ENCODE peak calls at places on chromosomes 16 and 17, in five cellular contexts. N is GM12878, G is keratinocyte, E is DND-41, A is mammary epithelial cell. J is an unnamed sample. For H3K27me3, the result is how much of the 10 kb centered on the place peaks cover.

GRCh38 chr17:14153374-14153773 is 83.3 kb downstream of the CDRT15 start:
- DNase-seq in A (no peak), N (no peak), E (no peak), G (no peak), J (no peak)

GRCh38 chr17:32143525-32143865 is 1.2 kb downstream of the RHOT1 start:
- DNase-seq in E (no peak), G (no peak), N (no peak), A (no peak), J (no peak)

GRCh38 chr17:82913304-82914043 is 73.7 kb upstream of the ZNF750 start:
- DNase-seq in A (no peak), G (no peak), N (no peak), E (no peak), J (no peak)

GRCh38 chr16:85385463-85386331 is 227.4 kb upstream of the GSE1 start:
- DNase-seq in G (no peak), A (no peak), N (no peak), E (no peak), J (no peak)

GRCh38 chr17:38735161-38735997 is 5.2 kb downstream of the CISD3 start:
- DNase-seq in E (peak), A (no peak), G (no peak), N (no peak), J (no peak)

GRCh38 chr16:59067207-59067606 is 333.1 kb upstream of the GOT2 start:
- DNase-seq in N (no peak), G (no peak), A (peak), E (no peak), J (no peak)

GRCh38 chr17:75778861-75779249 is 5.8 kb upstream of the UNK start:
- DNase-seq in E (no peak), N (no peak), A (no peak), G (no peak), J (no peak)

GRCh38 chr16:70735141-70735979 is 49.5 kb upstream of the MTSS2 start:
- DNase-seq in N (no peak), A (no peak), G (no peak), E (no peak), J (no peak)

GRCh38 chr17:50396261-50397110 is 837 bp downstream of the LRRC59 start:
- DNase-seq in E (peak), N (no peak), G (no peak), A (peak), J (peak)

GRCh38 chr16:75379911-75380847 is 53.1 kb downstream of the CFDP1 start:
- DNase-seq in N (peak), A (no peak), G (no peak), E (peak), J (no peak)

GRCh38 chr17:77425791-77426641 is 285.2 kb downstream of the SEC14L1 start:
- DNase-seq in A (peak), E (no peak), G (no peak), N (no peak), J (peak)

GRCh38 chr17:1143573-1143972 is 36.2 kb downstream of the ABR start:
- DNase-seq in G (no peak), A (no peak), E (no peak), N (no peak), J (no peak)

GRCh38 chr16:86676216-86676800 is 98.0 kb downstream of the FOXL1 start:
- DNase-seq in G (peak), N (no peak), A (peak), E (no peak), J (peak)

GRCh38 chr17:45246861-45247428 is 14.9 kb downstream of the SPATA32 start:
- DNase-seq in E (no peak), G (no peak), A (no peak), N (no peak), J (no peak)

GRCh38 chr16:72844225-72844920 is 203.6 kb downstream of the ZFHX3 start:
- DNase-seq in G (no peak), N (peak), A (no peak), E (peak), J (peak)

GRCh38 chr17:32596206-32596605 is 109.4 kb downstream of the CDK5R1 start:
- DNase-seq in N (no peak), G (no peak), A (no peak), E (no peak), J (no peak)

GRCh38 chr17:74325743-74326379 is at the start of gene KIF19:
- DNase-seq in G (no peak), N (no peak), A (no peak), E (no peak), J (no peak)

GRCh38 chr16:49590166-49590871 is 216.7 kb downstream of the C16orf78 start:
- DNase-seq in N (no peak), E (no peak), A (no peak), G (no peak), J (no peak)

GRCh38 chr16:5036228-5037156 is 2.8 kb upstream of the NAGPA start:
- DNase-seq in G (no peak), N (no peak), A (no peak), E (no peak), J (peak)

GRCh38 chr16:17106243-17106791 is 364.4 kb downstream of the XYLT1 start:
- DNase-seq in N (peak), G (no peak), E (no peak), A (no peak), J (no peak)

GRCh38 chr17:66727634-66728570 is 107.0 kb upstream of the CACNG5 start:
- DNase-seq in E (peak), N (no peak), G (no peak), A (peak), J (peak)

GRCh38 chr16:47726031-47726675 is 265.0 kb downstream of the PHKB start:
- DNase-seq in N (no peak), E (no peak), G (no peak), A (no peak), J (no peak)

GRCh38 chr17:29209073-29209472 is 28.9 kb upstream of the MYO18A start:
- DNase-seq in A (no peak), G (no peak), E (no peak), N (no peak), J (no peak)

GRCh38 chr17:42679492-42680330 is 1.9 kb downstream of the CCR10 start:
- DNase-seq in N (no peak), G (no peak), A (peak), E (peak), J (peak)

GRCh38 chr17:13202835-13203234 is 185.0 kb upstream of the ELAC2 start:
- DNase-seq in A (no peak), N (no peak), E (no peak), G (no peak), J (no peak)

GRCh38 chr17:57666198-57666870 is 78.8 kb downstream of the CCDC182 start:
- DNase-seq in G (no peak), E (no peak), A (no peak), N (no peak), J (no peak)

GRCh38 chr17:49890852-49891251 is 43.0 kb upstream of the TAC4 start:
- DNase-seq in N (no peak), G (no peak), E (no peak), A (no peak), J (no peak)

GRCh38 chr17:30981531-30982519 is 11.0 kb downstream of the RNF135 start:
- DNase-seq in N (no peak), G (no peak), E (no peak), A (peak), J (no peak)

GRCh38 chr16:12276631-12277030 is 300.1 kb downstream of the SNX29 start:
- DNase-seq in G (no peak), A (no peak), E (no peak), N (no peak), J (no peak)

GRCh38 chr16:81928975-81929374 is 82.3 kb downstream of the SDR42E1 start:
- DNase-seq in G (peak), N (no peak), E (no peak), A (peak), J (no peak)

GRCh38 chr17:12545877-12546513 is 119.7 kb upstream of the MYOCD start:
- DNase-seq in G (peak), A (no peak), E (peak), N (no peak), J (peak)

GRCh38 chr17:52740006-52740405 is 581.5 kb upstream of the CA10 start:
- DNase-seq in E (no peak), G (no peak), A (no peak), N (no peak), J (no peak)
- TF ChIP-seq EZH2 in E (no peak), G (no peak), A (no peak), N (no peak), J (no peak)

GRCh38 chr17:39769974-39770587 is 32.3 kb downstream of the GRB7 start:
- DNase-seq in E (peak), G (peak), N (peak), A (peak), J (peak)
- H3K27me3 ChIP-seq in E (under half), G (half or more), N (under half), A (half or more), J (under half)

DNA sequence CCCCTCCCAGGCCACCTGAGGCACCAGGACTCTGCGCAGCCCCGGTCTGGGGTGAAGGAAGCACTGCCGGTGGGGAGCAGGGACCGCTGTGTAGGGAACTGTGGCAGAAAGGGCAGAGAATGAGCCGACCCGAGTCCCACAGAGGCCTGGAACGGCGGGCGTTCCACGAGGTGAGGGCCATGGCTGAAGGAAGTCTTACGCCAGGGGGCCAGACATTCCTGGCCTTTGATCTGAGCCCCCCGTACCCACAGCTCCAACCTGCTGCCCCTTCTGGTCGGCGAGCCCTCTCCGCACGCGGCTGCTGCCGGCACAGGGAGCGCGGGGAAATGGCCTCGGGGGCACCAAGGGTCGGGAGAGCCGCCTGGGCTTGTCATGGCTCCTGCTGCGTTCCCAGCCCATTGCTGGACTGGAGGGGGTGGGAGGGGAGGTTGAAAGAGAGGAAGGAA is 1.4 kb upstream of the WNT3 start:
- DNase-seq in N (no peak), G (no peak), E (no peak), A (no peak), J (no peak)
- TF ChIP-seq EZH2 in N (no peak), G (no peak), E (no peak), A (no peak), J (no peak)

GRCh38 chr16:23824909-23825308 is 10.9 kb upstream of the PRKCB start:
- DNase-seq in A (no peak), G (no peak), N (no peak), E (no peak), J (no peak)

GRCh38 chr16:23821467-23821866 is 14.3 kb upstream of the PRKCB start:
- DNase-seq in A (no peak), N (no peak), E (no peak), G (no peak), J (no peak)

GRCh38 chr16:23823475-23824407 is 12.0 kb upstream of the PRKCB start:
- DNase-seq in G (no peak), A (no peak), E (no peak), N (no peak), J (no peak)

GRCh38 chr16:23826528-23827244 is 9.1 kb upstream of the PRKCB start:
- DNase-seq in G (no peak), A (no peak), N (peak), E (peak), J (no peak)

DNA sequence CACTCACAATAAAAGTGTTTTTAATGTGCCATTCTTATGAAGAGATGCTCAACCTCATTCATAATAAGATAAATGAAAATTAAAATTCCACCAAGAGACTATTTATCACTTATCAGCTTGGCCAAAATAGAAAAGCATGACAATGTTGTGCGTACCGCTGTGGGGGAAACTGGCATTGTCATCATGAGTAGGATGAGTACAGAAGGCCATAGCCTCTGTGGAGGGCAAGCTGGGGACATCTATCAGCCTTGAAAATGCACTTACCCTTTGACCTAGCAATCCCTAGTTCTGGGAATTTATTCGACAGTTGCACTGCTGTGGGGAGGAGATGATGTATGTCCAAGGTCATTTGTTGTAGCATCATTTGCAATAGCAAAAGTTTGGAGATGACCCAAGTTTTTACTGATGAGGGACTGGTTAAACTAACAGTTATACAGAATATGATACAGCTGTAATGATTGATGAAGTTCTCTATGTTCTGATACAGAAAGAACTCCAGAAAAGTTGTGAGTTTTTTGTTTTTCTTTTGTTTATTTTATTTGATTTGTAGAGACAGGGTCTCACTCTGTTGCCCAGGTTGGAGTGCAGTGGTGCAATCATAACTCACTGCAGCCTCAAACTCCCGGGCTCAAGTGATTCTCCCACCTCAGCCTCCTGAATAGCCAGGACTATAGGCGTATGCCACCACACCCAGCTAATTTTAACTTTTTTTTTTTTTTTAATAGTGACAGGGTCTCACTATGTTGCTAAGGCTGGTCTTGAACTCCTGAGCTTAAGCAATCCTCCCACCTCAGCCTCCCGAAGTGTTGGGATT is 13.7 kb upstream of the PRKCB start:
- DNase-seq in E (no peak), G (no peak), A (no peak), N (no peak), J (no peak)
- H3K27me3 ChIP-seq in E (under half), G (under half), A (under half), N (under half), J (under half)

DNA sequence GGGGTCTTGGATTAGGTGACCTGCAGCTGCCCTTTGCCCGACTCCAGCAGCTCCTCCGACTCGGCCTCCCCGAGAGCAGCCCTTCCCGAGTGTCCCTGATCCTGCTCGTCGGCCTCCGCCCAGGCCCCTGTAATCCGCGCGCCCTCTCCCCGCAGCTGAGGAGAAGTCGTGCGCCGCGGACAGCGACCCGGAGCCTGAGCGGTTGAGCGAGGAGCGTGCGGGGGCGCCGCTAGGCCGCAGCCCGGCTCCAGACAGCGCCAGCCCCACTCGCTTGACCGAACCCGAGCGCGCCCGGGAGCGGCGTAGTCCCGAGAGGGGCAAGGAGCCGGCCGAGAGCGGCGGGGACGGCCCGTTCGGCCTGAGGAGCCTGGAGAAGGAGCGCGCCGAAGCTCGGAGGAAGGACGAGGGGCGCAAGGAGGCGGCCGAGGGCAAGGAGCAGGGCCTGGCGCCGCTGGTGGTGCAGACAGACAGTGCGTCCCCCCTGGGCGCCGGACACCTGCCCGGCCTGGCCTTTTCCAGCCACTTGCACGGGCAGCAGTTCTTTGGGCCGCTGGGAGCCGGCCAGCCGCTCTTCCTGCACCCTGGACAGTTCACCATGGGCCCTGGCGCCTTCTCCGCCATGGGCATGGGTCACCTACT is 5.5 kb downstream of the TBX2 start:
- DNase-seq in E (no peak), G (no peak), N (no peak), A (no peak), J (no peak)
- TF ChIP-seq EZH2 in E (no peak), G (peak), N (no peak), A (no peak), J (no peak)

GRCh38 chr17:78643326-78643725 is 66.1 kb upstream of the DNAH17 start:
- DNase-seq in E (no peak), N (no peak), G (no peak), A (no peak), J (no peak)

GRCh38 chr17:78641243-78641642 is 64.0 kb upstream of the DNAH17 start:
- DNase-seq in A (no peak), G (no peak), N (no peak), E (no peak), J (no peak)

GRCh38 chr17:78642707-78643106 is 65.5 kb upstream of the DNAH17 start:
- DNase-seq in E (no peak), N (no peak), A (no peak), G (no peak), J (no peak)

GRCh38 chr17:78641666-78642065 is 64.5 kb upstream of the DNAH17 start:
- DNase-seq in G (no peak), N (no peak), E (no peak), A (no peak), J (no peak)

DNA sequence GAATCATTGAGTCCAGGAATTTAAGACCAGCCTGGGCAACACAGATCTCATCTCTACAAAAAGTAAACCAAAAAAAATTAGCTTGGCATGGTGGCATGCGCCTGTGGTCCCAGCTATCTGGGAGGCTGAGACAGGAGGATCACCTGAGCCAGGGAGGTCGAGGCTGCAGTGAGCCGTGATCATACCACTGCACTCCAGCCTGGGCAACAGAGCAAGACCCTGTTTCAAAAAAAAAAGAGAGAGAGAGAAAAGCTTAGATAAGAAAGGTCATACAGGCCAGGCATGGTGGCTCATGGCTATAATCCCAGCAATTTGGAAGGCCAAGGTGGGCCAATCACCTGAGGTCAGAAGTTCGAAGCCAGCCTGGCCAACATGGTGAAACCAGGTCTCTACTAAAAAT is 63.5 kb upstream of the DNAH17 start:
- DNase-seq in G (no peak), E (no peak), N (no peak), A (no peak), J (no peak)
- H3K27me3 ChIP-seq in G (under half), E (under half), N (under half), A (under half), J (under half)

J was measured in astrocyte.